ENCODE peak calls at places on chromosome 22, in eight cellular contexts. I is HTR-8/SVneo; O is hippocampal formation; X is kidney glomerular epithelial cell; Q is ureter; S is GF-D8; W is activated CD4-positive, alpha-beta T cell treated with anti-CD3 and anti-CD28 coated beads, Interleukin-2, amount 50 U/mL, for 4 hours; B is GM12892. M is an unnamed sample.

GRCh38 chr22:24588370-24588755 is 4.5 kb downstream of the LRRC75B start:
- DNase-seq in I (no peak), O (peak; percentile 78), X (no peak), Q (no peak), S (no peak), W (no peak), B (no peak), M (no peak)

GRCh38 chr22:29700949-29701927 is 18.6 kb upstream of the CABP7 start:
- DNase-seq in I (no peak), O (no peak), X (peak; percentile 24), Q (no peak), S (peak; percentile 30), W (peak; percentile 17), B (no peak), M (no peak)

GRCh38 chr22:47396515-47396914 is 634.1 kb downstream of the TBC1D22A start:
- DNase-seq in I (no peak), O (no peak), X (no peak), Q (no peak), S (no peak), W (no peak), B (no peak), M (no peak)

GRCh38 chr22:36301851-36302250 is 48.9 kb downstream of the APOL1 start:
- DNase-seq in I (no peak), O (no peak), X (no peak), Q (no peak), S (no peak), W (no peak), B (no peak), M (no peak)

GRCh38 chr22:42399315-42400271 is 32.6 kb downstream of the NFAM1 start:
- DNase-seq in I (no peak), O (no peak), X (no peak), Q (no peak), S (peak; percentile 6), W (no peak), B (no peak), M (no peak)

GRCh38 chr22:22400099-22400498 is 108.4 kb downstream of the ZNF280B start:
- DNase-seq in I (no peak), O (no peak), X (no peak), Q (no peak), S (no peak), W (no peak), B (no peak), M (no peak)

GRCh38 chr22:24736526-24737050 is 37.9 kb downstream of the PIWIL3 start:
- DNase-seq in I (no peak), O (no peak), X (no peak), Q (no peak), S (no peak), W (no peak), B (no peak), M (no peak)

GRCh38 chr22:27399161-27399560 is 402.4 kb downstream of the MN1 start:
- DNase-seq in I (no peak), O (no peak), X (no peak), Q (no peak), S (no peak), W (no peak), B (no peak), M (no peak)

GRCh38 chr22:30821863-30822215 is 127.2 kb downstream of the OSBP2 start:
- DNase-seq in I (no peak), O (no peak), X (no peak), Q (no peak), S (no peak), W (no peak), B (no peak), M (no peak)

GRCh38 chr22:22099194-22099486 is 116.6 kb upstream of the TOP3B start:
- DNase-seq in I (no peak), O (no peak), X (no peak), Q (no peak), S (no peak), W (no peak), B (no peak), M (no peak)

GRCh38 chr22:48452766-48453165 is 1374.9 kb downstream of the BRD1 start:
- DNase-seq in I (no peak), O (no peak), X (no peak), Q (no peak), S (no peak), W (no peak), B (no peak), M (no peak)

GRCh38 chr22:17942721-17943120 is 81.6 kb downstream of the MICAL3 start:
- DNase-seq in I (no peak), O (no peak), X (no peak), Q (no peak), S (no peak), W (no peak), B (no peak), M (no peak)

GRCh38 chr22:21857501-21857914 is 9.9 kb downstream of the MAPK1 start:
- DNase-seq in I (no peak), O (no peak), X (no peak), Q (no peak), S (no peak), W (no peak), B (no peak), M (no peak)

GRCh38 chr22:49398115-49398514 is 429.6 kb downstream of the BRD1 start:
- DNase-seq in I (no peak), O (no peak), X (no peak), Q (no peak), S (no peak), W (no peak), B (no peak), M (peak; percentile 32)

GRCh38 chr22:37194750-37195149 is 6.7 kb upstream of the C1QTNF6 start:
- DNase-seq in I (no peak), O (no peak), X (no peak), Q (no peak), S (no peak), W (no peak), B (no peak), M (no peak)

GRCh38 chr22:25051983-25052710 is 99.6 kb downstream of the KIAA1671 start:
- DNase-seq in I (no peak), O (no peak), X (no peak), Q (no peak), S (no peak), W (no peak), B (no peak), M (no peak)

GRCh38 chr22:45240810-45241631 is at the start of gene KIAA0930:
- DNase-seq in I (peak; percentile 86), O (peak; percentile 66), X (peak; percentile 45), Q (peak; percentile 86), S (no peak), W (peak; percentile 75), B (peak; percentile 87), M (peak; percentile 75)

GRCh38 chr22:45441158-45441557 is 27.7 kb downstream of the RIBC2 start:
- DNase-seq in I (peak; percentile 74), O (peak; percentile 34), X (peak; percentile 33), Q (peak; percentile 75), S (no peak), W (peak; percentile 5), B (no peak), M (peak; percentile 77)

GRCh38 chr22:44408227-44409192 is 89.5 kb downstream of the RTL6 start:
- DNase-seq in I (no peak), O (no peak), X (no peak), Q (no peak), S (no peak), W (no peak), B (no peak), M (no peak)

GRCh38 chr22:37308385-37309200 is 26.3 kb downstream of the CYTH4 start:
- DNase-seq in I (no peak), O (no peak), X (no peak), Q (no peak), S (no peak), W (no peak), B (no peak), M (no peak)

GRCh38 chr22:39419096-39419495 is 19.5 kb downstream of the TAB1 start:
- DNase-seq in I (no peak), O (no peak), X (no peak), Q (no peak), S (no peak), W (no peak), B (no peak), M (no peak)

GRCh38 chr22:24170189-24170588 is 11.1 kb upstream of the SUSD2 start:
- DNase-seq in I (no peak), O (no peak), X (no peak), Q (no peak), S (no peak), W (no peak), B (no peak), M (no peak)

GRCh38 chr22:20159088-20159487 is 8.2 kb upstream of the CCDC188 start:
- DNase-seq in I (no peak), O (no peak), X (no peak), Q (no peak), S (no peak), W (no peak), B (no peak), M (no peak)

GRCh38 chr22:50190182-50190951 is 4.7 kb downstream of the TRABD start:
- DNase-seq in I (no peak), O (no peak), X (peak; percentile 84), Q (peak; percentile 93), S (peak; percentile 89), W (peak; percentile 59), B (peak; percentile 81), M (peak; percentile 79)

GRCh38 chr22:24184057-24184798 is 2.9 kb downstream of the SUSD2 start:
- DNase-seq in I (no peak), O (no peak), X (no peak), Q (no peak), S (no peak), W (no peak), B (no peak), M (no peak)

GRCh38 chr22:19730662-19731360 is 7.5 kb downstream of the GP1BB start:
- DNase-seq in I (peak; percentile 86), O (peak; percentile 63), X (peak; percentile 19), Q (peak; percentile 86), S (peak; percentile 4), W (peak; percentile 82), B (peak; percentile 96), M (peak; percentile 80)

GRCh38 chr22:44146088-44146861 is 34.5 kb upstream of the PARVG start:
- DNase-seq in I (no peak), O (no peak), X (no peak), Q (no peak), S (no peak), W (no peak), B (no peak), M (no peak)

GRCh38 chr22:19937616-19938473 is 3.7 kb upstream of the COMT start:
- DNase-seq in I (no peak), O (no peak), X (no peak), Q (no peak), S (peak; percentile 74), W (no peak), B (no peak), M (no peak)

GRCh38 chr22:47005506-47006408 is 243.3 kb downstream of the TBC1D22A start:
- DNase-seq in I (no peak), O (no peak), X (no peak), Q (no peak), S (no peak), W (no peak), B (no peak), M (no peak)

GRCh38 chr22:38233427-38233826 is 31.6 kb downstream of the MAFF start:
- DNase-seq in I (no peak), O (no peak), X (no peak), Q (no peak), S (no peak), W (no peak), B (no peak), M (no peak)

GRCh38 chr22:44550666-44551491 is 52.8 kb upstream of the RTL6 start:
- DNase-seq in I (peak; percentile 71), O (no peak), X (peak; percentile 7), Q (peak; percentile 76), S (no peak), W (no peak), B (no peak), M (no peak)

GRCh38 chr22:31210830-31211503 is 1.1 kb upstream of the LIMK2 start:
- DNase-seq in I (no peak), O (no peak), X (no peak), Q (peak; percentile 64), S (no peak), W (no peak), B (no peak), M (peak; percentile 67)

GRCh38 chr22:24592144-24592845 is 578 bp downstream of the LRRC75B start:
- DNase-seq in I (peak; percentile 7), O (no peak), X (no peak), Q (no peak), S (no peak), W (no peak), B (peak; percentile 40), M (no peak)

GRCh38 chr22:32897400-32897799 is 95.9 kb downstream of the TIMP3 start:
- DNase-seq in I (peak; percentile 10), O (no peak), X (no peak), Q (no peak), S (no peak), W (no peak), B (no peak), M (no peak)